ENCODE peak calls at places on chromosome 5, in seven cellular contexts. One of them, this sample, is unnamed.

GRCh38 chr5:137075163-137075970 is 423.8 kb downstream of the SPOCK1 start:
- DNase-seq in neural progenitor cell: peak; percentile 85
- DNase-seq in head of caudate nucleus: peak; percentile 53
- DNase-seq in EL: peak; percentile 61
- DNase-seq in left lobe of liver: peak; percentile 51
- DNase-seq in activated T-helper 1 cell treated with Interleukin-2 at 50 U/mL for 16 hours: no peak
- DNase-seq in GM13976: peak; percentile 68
- DNase-seq in this sample: peak; percentile 32

GRCh38 chr5:34691326-34691725 is 35.2 kb downstream of the RAI14 start:
- DNase-seq in neural progenitor cell: no peak
- DNase-seq in head of caudate nucleus: no peak
- DNase-seq in EL: peak; percentile 69
- DNase-seq in left lobe of liver: no peak
- DNase-seq in activated T-helper 1 cell treated with Interleukin-2 at 50 U/mL for 16 hours: no peak
- DNase-seq in GM13976: no peak
- DNase-seq in this sample: no peak

GRCh38 chr5:66742896-66743247 is 146.7 kb downstream of the MAST4 start:
- DNase-seq in neural progenitor cell: no peak
- DNase-seq in head of caudate nucleus: no peak
- DNase-seq in EL: no peak
- DNase-seq in left lobe of liver: no peak
- DNase-seq in activated T-helper 1 cell treated with Interleukin-2 at 50 U/mL for 16 hours: no peak
- DNase-seq in GM13976: no peak
- DNase-seq in this sample: no peak

GRCh38 chr5:108382784-108383358 is 973 bp upstream of the FBXL17 start:
- DNase-seq in neural progenitor cell: peak; percentile 2
- DNase-seq in head of caudate nucleus: no peak
- DNase-seq in EL: no peak
- DNase-seq in left lobe of liver: no peak
- DNase-seq in activated T-helper 1 cell treated with Interleukin-2 at 50 U/mL for 16 hours: no peak
- DNase-seq in GM13976: no peak
- DNase-seq in this sample: no peak

GRCh38 chr5:39333104-39333503 is 31.2 kb downstream of the C9 start:
- DNase-seq in neural progenitor cell: no peak
- DNase-seq in head of caudate nucleus: no peak
- DNase-seq in EL: no peak
- DNase-seq in left lobe of liver: no peak
- DNase-seq in activated T-helper 1 cell treated with Interleukin-2 at 50 U/mL for 16 hours: no peak
- DNase-seq in GM13976: no peak
- DNase-seq in this sample: no peak

GRCh38 chr5:136811551-136811950 is 446.2 kb upstream of the TRPC7 start:
- DNase-seq in neural progenitor cell: no peak
- DNase-seq in head of caudate nucleus: peak; percentile 35
- DNase-seq in EL: peak; percentile 90
- DNase-seq in left lobe of liver: no peak
- DNase-seq in activated T-helper 1 cell treated with Interleukin-2 at 50 U/mL for 16 hours: no peak
- DNase-seq in GM13976: no peak
- DNase-seq in this sample: peak; percentile 7

GRCh38 chr5:134603059-134603458 is 29.6 kb downstream of the SAR1B start:
- DNase-seq in neural progenitor cell: no peak
- DNase-seq in head of caudate nucleus: no peak
- DNase-seq in EL: peak; percentile 39
- DNase-seq in left lobe of liver: no peak
- DNase-seq in activated T-helper 1 cell treated with Interleukin-2 at 50 U/mL for 16 hours: no peak
- DNase-seq in GM13976: no peak
- DNase-seq in this sample: no peak

GRCh38 chr5:176647030-176647869 is at the start of gene TSPAN17:
- DNase-seq in neural progenitor cell: peak; percentile 100
- DNase-seq in head of caudate nucleus: peak; percentile 100
- DNase-seq in EL: peak; percentile 99
- DNase-seq in left lobe of liver: peak; percentile 100
- DNase-seq in activated T-helper 1 cell treated with Interleukin-2 at 50 U/mL for 16 hours: peak; percentile 96
- DNase-seq in GM13976: peak; percentile 100
- DNase-seq in this sample: peak; percentile 86

GRCh38 chr5:56745864-56746263 is 69.5 kb upstream of the MAP3K1 start:
- DNase-seq in neural progenitor cell: no peak
- DNase-seq in head of caudate nucleus: no peak
- DNase-seq in EL: no peak
- DNase-seq in left lobe of liver: no peak
- DNase-seq in activated T-helper 1 cell treated with Interleukin-2 at 50 U/mL for 16 hours: no peak
- DNase-seq in GM13976: no peak
- DNase-seq in this sample: no peak